ENCODE peak calls at places on chromosomes 4 and X, in six cellular contexts. C, D, S, G, L and J are unnamed samples.

GRCh38 chr4:126820631-126821030 is 812.1 kb upstream of the INTU start:
- DNase-seq in C (no peak), D (no peak), S (no peak), G (no peak), L (no peak), J (no peak)

GRCh38 chr4:171785392-171785791 is 27.8 kb upstream of the GALNTL6 start:
- DNase-seq in C (no peak), D (no peak), S (no peak), G (no peak), L (no peak), J (no peak)

GRCh38 chrX:18119856-18120255 is 100.8 kb downstream of the BEND2 start:
- DNase-seq in C (no peak), D (no peak), S (no peak), G (no peak), L (no peak), J (no peak)

GRCh38 chr4:80036949-80037348 is 36.1 kb downstream of the ANTXR2 start:
- DNase-seq in C (peak; percentile 66), D (no peak), S (no peak), G (no peak), L (no peak), J (no peak)

GRCh38 chr4:167290684-167291083 is 56.4 kb upstream of the SPOCK3 start:
- DNase-seq in C (peak; percentile 35), D (no peak), S (no peak), G (peak; percentile 7), L (peak; percentile 23), J (no peak)

GRCh38 chrX:119729408-119730201 is 28.8 kb upstream of the SOWAHD start:
- DNase-seq in C (peak; percentile 64), D (peak; percentile 69), S (no peak), G (peak; percentile 54), L (peak; percentile 77), J (peak; percentile 71)

GRCh38 chrX:50000937-50001542 is 78.6 kb downstream of the CLCN5 start:
- DNase-seq in C (no peak), D (no peak), S (no peak), G (no peak), L (no peak), J (no peak)

GRCh38 chr4:185256444-185256843 is 47.0 kb downstream of the SNX25 start:
- DNase-seq in C (no peak), D (no peak), S (peak; percentile 73), G (peak; percentile 12), L (no peak), J (no peak)

GRCh38 chrX:25337841-25338240 is 322.1 kb upstream of the ARX start:
- DNase-seq in C (no peak), D (no peak), S (no peak), G (no peak), L (no peak), J (peak; percentile 59)

GRCh38 chrX:128460835-128461234 is 408.6 kb upstream of the ACTRT1 start:
- DNase-seq in C (no peak), D (no peak), S (no peak), G (no peak), L (no peak), J (no peak)

GRCh38 chr4:26482508-26483462 is 7.5 kb downstream of the CCKAR start:
- DNase-seq in C (no peak), D (no peak), S (no peak), G (no peak), L (no peak), J (no peak)

GRCh38 chr4:56728512-56728911 is 47.4 kb upstream of the HOPX start:
- DNase-seq in C (no peak), D (no peak), S (peak; percentile 70), G (no peak), L (no peak), J (no peak)

GRCh38 chr4:60155088-60155487 is 1045.0 kb upstream of the ADGRL3 start:
- DNase-seq in C (no peak), D (no peak), S (no peak), G (no peak), L (no peak), J (no peak)

GRCh38 chr4:180057891-180058643 is 2185.1 kb upstream of the TENM3 start:
- DNase-seq in C (peak; percentile 49), D (no peak), S (peak; percentile 55), G (no peak), L (peak; percentile 67), J (peak; percentile 48)

GRCh38 chr4:8043596-8043995 is 103.9 kb upstream of the AFAP1 start:
- DNase-seq in C (no peak), D (no peak), S (no peak), G (no peak), L (no peak), J (no peak)
- H3K4me3 ChIP-seq in C (no peak overlapping the region), D (no peak overlapping the region), S (no peak overlapping the region), G (no peak overlapping the region), L (no peak overlapping the region), J (no peak overlapping the region)

GRCh38 chrX:23805379-23805778 is 22.4 kb downstream of the SAT1 start:
- DNase-seq in C (no peak), D (no peak), S (no peak), G (no peak), L (no peak), J (no peak)
- H3K9me3 ChIP-seq in C (no peaks in the 10 kb centered on the region), D (no peaks in the 10 kb centered on the region), S (no peaks in the 10 kb centered on the region), G (no peaks in the 10 kb centered on the region), L (no peaks in the 10 kb centered on the region), J (no peaks in the 10 kb centered on the region)

GRCh38 chrX:137565318-137565904 is 516 bp upstream of the ZIC3 start:
- DNase-seq in C (peak; percentile 23), D (no peak), S (no peak), G (no peak), L (no peak), J (no peak)

GRCh38 chrX:137565921-137566745 is at the start of gene ZIC3:
- DNase-seq in C (peak; percentile 83), D (peak; percentile 67), S (no peak), G (no peak), L (no peak), J (no peak)

GRCh38 chrX:137563681-137564651 is 2.0 kb upstream of the ZIC3 start:
- DNase-seq in C (no peak), D (no peak), S (no peak), G (no peak), L (no peak), J (no peak)

GRCh38 chrX:137566746-137567473 is 983 bp downstream of the ZIC3 start:
- DNase-seq in C (peak; percentile 52), D (no peak), S (no peak), G (no peak), L (no peak), J (no peak)

DNA sequence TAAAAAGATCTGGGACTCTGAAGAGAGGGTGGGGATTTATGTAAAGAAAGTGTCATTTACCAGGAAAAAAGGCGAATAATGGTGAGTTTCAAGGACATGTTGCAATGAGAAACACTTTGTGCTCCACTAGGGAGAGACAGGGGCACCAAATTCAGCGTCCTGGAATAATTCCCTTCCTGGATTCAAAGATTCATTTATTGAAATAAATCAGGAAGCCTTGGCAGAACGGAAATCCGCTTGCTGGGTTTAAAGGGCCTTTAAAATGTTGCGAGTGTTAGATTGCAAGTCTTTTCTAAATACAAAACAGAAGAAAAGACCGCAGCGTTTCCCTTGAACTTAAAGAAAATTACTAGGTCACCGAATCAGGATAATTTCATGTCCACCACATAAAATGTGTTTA is 3.8 kb upstream of the ZIC3 start:
- DNase-seq in C (no peak), D (no peak), S (no peak), G (no peak), L (no peak), J (no peak)
- H3K4me3 ChIP-seq in C (no peak overlapping the region), D (no peak overlapping the region), S (no peak overlapping the region), G (no peak overlapping the region), L (no peak overlapping the region), J (no peak overlapping the region)

GRCh38 chr4:71862315-71862714 is 78.4 kb upstream of the GC start:
- DNase-seq in C (no peak), D (no peak), S (no peak), G (no peak), L (no peak), J (no peak)
- H3K9me3 ChIP-seq in C (no peaks in the 10 kb centered on the region), D (peaks cover 2% of the 10 kb centered on the region), S (peaks cover 9% of the 10 kb centered on the region), G (peaks cover 25% of the 10 kb centered on the region), L (no peaks in the 10 kb centered on the region), J (peaks cover 6% of the 10 kb centered on the region)

DNA sequence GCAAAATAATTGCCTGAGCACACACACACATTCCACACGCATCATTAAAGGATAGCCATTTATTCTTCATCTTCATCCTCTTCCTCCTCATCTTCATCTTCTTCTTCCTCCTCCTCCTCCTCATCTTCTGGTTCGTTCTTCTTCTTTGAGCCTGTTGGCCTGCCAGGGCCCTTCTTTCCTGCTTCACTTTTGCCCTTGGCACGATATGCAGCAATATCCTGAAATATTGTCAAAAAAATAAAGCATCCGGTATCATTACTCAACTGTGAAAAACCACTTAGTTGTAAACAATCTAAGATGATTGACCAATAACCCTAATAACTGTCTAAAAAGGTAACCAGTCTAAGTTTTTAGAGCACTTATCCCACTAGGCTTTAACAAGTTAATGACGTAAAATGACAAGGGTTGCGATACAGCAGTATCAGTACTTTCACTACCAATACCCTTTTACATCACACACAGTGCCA is 2.1 kb downstream of the HMGB2 start:
- DNase-seq in C (no peak), D (no peak), S (no peak), G (no peak), L (peak; percentile 23), J (no peak)
- H3K4me3 ChIP-seq in C (peak overlapping the region; percentile 80), D (no peak overlapping the region), S (peak overlapping the region; percentile 97), G (no peak overlapping the region), L (peak overlapping the region; percentile 99), J (peak overlapping the region; percentile 83)

DNA sequence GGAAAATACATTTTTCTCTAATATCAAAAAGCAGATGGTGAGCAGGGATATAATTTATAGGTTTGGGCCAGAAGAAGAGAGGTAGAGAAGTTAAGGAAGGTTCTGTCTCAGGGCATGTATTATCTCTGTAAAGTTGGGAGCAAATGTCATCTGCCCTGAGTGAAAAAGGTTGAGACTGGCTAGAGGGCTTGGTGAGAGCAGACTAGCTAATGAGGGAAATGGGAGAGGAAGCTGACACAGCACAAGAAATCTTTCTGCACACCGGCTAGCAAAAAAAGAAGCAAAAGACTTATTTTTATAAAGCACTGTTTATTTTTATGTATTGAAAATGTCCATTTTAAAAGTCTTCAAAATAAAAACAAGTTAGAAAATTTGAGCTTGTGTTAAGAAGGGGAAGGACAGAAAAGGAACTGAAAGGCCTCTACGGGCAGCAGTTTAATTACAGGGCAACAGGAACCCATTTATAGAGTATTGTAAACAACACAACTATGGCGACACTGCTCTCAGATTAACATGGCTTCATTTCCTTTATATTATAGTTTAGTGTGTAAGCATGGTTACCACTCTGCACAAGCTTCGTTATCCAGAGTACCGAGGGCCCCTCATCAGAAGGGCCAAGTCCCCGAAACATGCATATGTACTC is 17.4 kb downstream of the CD40LG start:
- DNase-seq in C (no peak), D (no peak), S (no peak), G (no peak), L (peak; percentile 69), J (no peak)
- H3K9me3 ChIP-seq in C (no peaks in the 10 kb centered on the region), D (no peaks in the 10 kb centered on the region), S (no peaks in the 10 kb centered on the region), G (no peaks in the 10 kb centered on the region), L (no peaks in the 10 kb centered on the region), J (peaks cover 3% of the 10 kb centered on the region)

GRCh38 chrX:8890794-8891193 is 89.6 kb upstream of the FAM9A start:
- DNase-seq in C (no peak), D (no peak), S (no peak), G (no peak), L (no peak), J (no peak)
- H3K4me3 ChIP-seq in C (no peak overlapping the region), D (no peak overlapping the region), S (no peak overlapping the region), G (no peak overlapping the region), L (no peak overlapping the region), J (no peak overlapping the region)